ENCODE peak calls at places on chromosome 12, in four cellular contexts. R is K562, O is HepG2, S is GM12878. I is an unnamed sample.

GRCh38 chr12:524167-524951 is 64.6 kb downstream of the B4GALNT3 start:
- DNase-seq in R (no peak), O (no peak), S (no peak), I (no peak)

GRCh38 chr12:3032161-3032560 is 45.0 kb upstream of the TSPAN9 start:
- DNase-seq in R (no peak), O (no peak), S (no peak), I (no peak)

GRCh38 chr12:68838046-68838886 is 30.3 kb downstream of the MDM2 start:
- DNase-seq in R (no peak), O (no peak), S (no peak), I (no peak)

GRCh38 chr12:14946162-14946561 is 7.8 kb upstream of the ERP27 start:
- DNase-seq in R (no peak), O (no peak), S (no peak), I (no peak)

GRCh38 chr12:27276275-27276674 is 32.2 kb downstream of the STK38L start:
- DNase-seq in R (no peak), O (no peak), S (no peak), I (no peak)

GRCh38 chr12:71686658-71687025 is 760 bp downstream of the TMEM19 start:
- DNase-seq in R (no peak), O (no peak), S (no peak), I (no peak)

GRCh38 chr12:32437095-32437515 is 37.7 kb downstream of the FGD4 start:
- DNase-seq in R (no peak), O (peak; percentile 90), S (no peak), I (no peak)

GRCh38 chr12:9757433-9758025 is 3.2 kb downstream of the CD69 start:
- DNase-seq in R (no peak), O (no peak), S (no peak), I (no peak)

GRCh38 chr12:22729898-22730443 is 105.0 kb downstream of the ETNK1 start:
- DNase-seq in R (no peak), O (no peak), S (no peak), I (no peak)

GRCh38 chr12:74021937-74022336 is 515.7 kb upstream of the ATXN7L3B start:
- DNase-seq in R (peak; percentile 45), O (peak; percentile 50), S (no peak), I (peak; percentile 55)

GRCh38 chr12:39157696-39158342 is 252.4 kb upstream of the CPNE8 start:
- DNase-seq in R (no peak), O (no peak), S (no peak), I (no peak)

GRCh38 chr12:74598819-74599218 is 61.2 kb downstream of the ATXN7L3B start:
- DNase-seq in R (no peak), O (no peak), S (no peak), I (no peak)

GRCh38 chr12:72723732-72724131 is 451.6 kb downstream of the TRHDE start:
- DNase-seq in R (no peak), O (no peak), S (no peak), I (no peak)

GRCh38 chr12:8771072-8771471 is 51.3 kb upstream of the A2ML1 start:
- DNase-seq in R (no peak), O (no peak), S (no peak), I (no peak)

GRCh38 chr12:20602671-20603402 is 92.3 kb upstream of the SLCO1C1 start:
- DNase-seq in R (no peak), O (no peak), S (no peak), I (no peak)

GRCh38 chr12:388012-388411 is 1.1 kb downstream of the KDM5A start:
- DNase-seq in R (no peak), O (no peak), S (no peak), I (no peak)

GRCh38 chr12:21502164-21502496 is 541 bp downstream of the GOLT1B start:
- DNase-seq in R (peak; percentile 11), O (peak; percentile 11), S (peak; percentile 1), I (no peak)

GRCh38 chr12:128486951-128487350 is 220.0 kb downstream of the TMEM132C start:
- DNase-seq in R (no peak), O (no peak), S (no peak), I (no peak)

GRCh38 chr12:53652366-53652765 is 23.5 kb downstream of the ATP5MC2 start:
- DNase-seq in R (no peak), O (no peak), S (no peak), I (no peak)

GRCh38 chr12:113835913-113836312 is 130.2 kb downstream of the RBM19 start:
- DNase-seq in R (no peak), O (no peak), S (no peak), I (no peak)

GRCh38 chr12:23528316-23528715 is 421.2 kb downstream of the SOX5 start:
- DNase-seq in R (no peak), O (no peak), S (no peak), I (no peak)

GRCh38 chr12:115660211-115660805 is 617.2 kb downstream of the MED13L start:
- DNase-seq in R (no peak), O (no peak), S (no peak), I (no peak)

GRCh38 chr12:12902036-12902435 is 10.7 kb downstream of the GPRC5A start:
- DNase-seq in R (no peak), O (no peak), S (no peak), I (no peak)

GRCh38 chr12:86376052-86376451 is 119.9 kb upstream of the MGAT4C start:
- DNase-seq in R (no peak), O (peak; percentile 2), S (no peak), I (peak; percentile 14)
- TF ChIP-seq FOXK2 in R (no peak), O (no peak), S (no peak), I (no peak)

GRCh38 chr12:64451687-64452558 is at the start of gene TBK1:
- DNase-seq in R (peak; percentile 91), O (peak; percentile 80), S (peak; percentile 53), I (peak; percentile 91)

GRCh38 chr12:64450057-64450640 is 1.8 kb upstream of the TBK1 start:
- DNase-seq in R (no peak), O (no peak), S (no peak), I (no peak)

GRCh38 chr12:64450711-64451486 is 1.0 kb upstream of the TBK1 start:
- DNase-seq in R (peak; percentile 21), O (peak; percentile 27), S (no peak), I (peak; percentile 13)

GRCh38 chr12:64456119-64456518 is 4.2 kb downstream of the TBK1 start:
- DNase-seq in R (no peak), O (no peak), S (no peak), I (no peak)

DNA sequence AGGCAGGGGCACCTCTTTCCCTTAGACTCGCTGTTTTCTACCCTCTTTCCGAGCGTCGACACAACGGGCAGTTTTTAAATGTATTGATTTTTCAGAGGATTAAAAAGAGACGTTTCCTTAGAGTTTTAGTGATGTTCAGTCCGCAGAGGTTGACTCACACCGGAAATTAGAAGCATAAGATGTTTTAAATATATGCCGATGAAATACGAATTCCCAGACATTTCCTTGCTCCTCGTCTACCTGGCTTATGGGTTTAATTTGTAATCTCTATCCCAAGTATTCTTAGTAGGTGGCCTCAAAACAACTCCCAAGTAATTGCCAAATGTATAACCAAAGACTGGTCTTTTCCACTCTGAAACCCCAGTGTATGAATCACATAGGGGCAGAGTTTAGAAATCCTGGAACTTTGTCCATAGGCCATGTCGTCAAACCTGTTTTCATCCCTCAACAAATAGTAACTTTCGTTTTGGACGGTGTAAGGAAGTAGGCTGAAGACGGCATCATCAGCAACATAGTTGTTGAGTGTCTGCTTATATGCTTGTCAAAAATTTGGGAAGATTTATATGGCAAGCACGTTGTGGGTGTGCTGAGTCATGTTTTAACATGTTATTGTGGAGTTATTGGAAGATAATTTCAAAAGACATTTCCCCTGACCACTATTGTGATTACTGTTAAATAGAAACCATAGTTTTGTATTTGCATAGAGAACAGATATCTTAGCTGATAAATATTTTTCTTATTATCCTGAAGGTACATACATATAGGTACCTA is 824 bp downstream of the TBK1 start:
- DNase-seq in R (peak; percentile 50), O (peak; percentile 52), S (no peak), I (peak; percentile 18)
- TF ChIP-seq SP1 in R (no peak), O (no peak), S (no peak), I (no peak)

DNA sequence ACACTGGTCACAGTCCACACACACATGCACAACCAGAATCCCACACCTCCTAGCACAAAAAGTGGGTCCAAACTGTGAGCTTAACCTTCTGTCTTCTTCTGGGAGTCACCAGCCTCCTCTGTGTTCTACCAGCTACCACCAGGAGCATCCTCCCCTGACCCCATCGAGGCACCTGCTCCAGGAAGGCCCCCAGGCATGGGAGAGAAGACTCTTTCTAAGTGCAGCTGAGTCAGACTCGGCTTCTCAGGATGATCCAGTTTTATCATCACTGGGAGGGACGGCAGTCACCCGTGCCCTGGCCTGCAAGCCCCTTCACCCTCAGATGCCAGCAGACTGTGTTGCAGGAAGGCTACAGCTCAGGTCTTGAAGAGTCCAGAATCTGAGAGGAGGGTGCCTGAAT is 7.9 kb upstream of the ENDOU start:
- DNase-seq in R (no peak), O (no peak), S (no peak), I (no peak)
- TF ChIP-seq FOXK2 in R (no peak), O (no peak), S (no peak), I (no peak)

GRCh38 chr12:87642245-87642644 is 387.0 kb downstream of the C12orf50 start:
- DNase-seq in R (no peak), O (no peak), S (no peak), I (no peak)
- TF ChIP-seq SP1 in R (no peak), O (no peak), S (no peak), I (no peak)

DNA sequence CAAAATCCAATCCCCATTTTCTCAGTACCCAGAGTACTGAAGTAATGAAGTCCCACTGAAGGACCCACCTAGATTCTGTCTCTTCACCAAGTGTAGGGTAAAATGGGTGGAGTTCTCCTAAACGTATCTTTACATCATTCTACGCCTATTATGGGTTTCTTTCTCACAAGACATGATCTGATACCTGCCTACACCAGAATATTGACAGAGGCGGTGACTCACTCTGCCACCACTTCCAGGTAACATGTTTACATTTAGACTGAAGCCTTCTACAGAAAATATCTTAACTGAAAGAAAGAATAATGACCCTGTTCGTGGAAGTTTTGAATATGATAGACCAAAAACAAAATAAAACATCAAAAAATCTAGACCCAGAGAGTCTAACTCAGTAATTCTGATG is 89.8 kb downstream of the BTG1 start:
- DNase-seq in R (no peak), O (no peak), S (no peak), I (no peak)
- TF ChIP-seq FOXK2 in R (peak; percentile 57), O (no peak), S (no peak), I (no peak)

DNA sequence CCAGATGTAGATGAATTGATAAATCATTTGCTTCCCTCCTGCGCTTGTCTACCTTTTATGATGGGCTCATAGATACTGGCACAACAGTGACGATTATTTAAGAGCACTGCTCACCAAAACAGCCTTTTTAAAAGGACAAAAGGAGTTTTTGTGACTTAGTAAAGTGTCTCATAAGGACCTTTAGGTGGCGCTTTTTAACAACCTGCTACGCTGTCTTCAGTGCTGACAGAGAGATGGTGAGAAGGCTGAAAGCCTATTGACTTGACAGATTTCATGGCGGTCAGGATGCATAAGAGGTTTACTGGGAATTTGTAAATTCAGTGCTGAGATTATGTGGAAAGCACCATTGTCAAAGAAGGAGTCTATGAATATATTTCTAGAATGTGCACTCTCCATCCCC is 87.6 kb downstream of the SLC15A5 start:
- DNase-seq in R (no peak), O (peak; percentile 29), S (no peak), I (no peak)
- TF ChIP-seq SP1 in R (no peak), O (no peak), S (no peak), I (no peak)

GRCh38 chr12:52496590-52497071 is 3.6 kb upstream of the KRT6A start:
- DNase-seq in R (no peak), O (no peak), S (no peak), I (no peak)
- TF ChIP-seq FOXK2 in R (no peak), O (no peak), S (no peak), I (no peak)

I was measured in HEK293T.